ENCODE peak calls at places on chromosomes 4 and X, in four cellular contexts. M, L, P and B are unnamed samples.

GRCh38 chr4:142435599-142436235 is 410.4 kb downstream of the INPP4B start:
- DNase-seq in M (peak), L (no peak), P (no peak), B (no peak)

GRCh38 chr4:87559090-87559837 is 30.1 kb upstream of the SPARCL1 start:
- DNase-seq in M (peak), L (no peak), P (no peak), B (no peak)

GRCh38 chrX:131058136-131058868 is at the start of gene ARHGAP36:
- DNase-seq in M (peak), L (no peak), P (no peak), B (no peak)

GRCh38 chr4:7838136-7838782 is 101.4 kb downstream of the AFAP1 start:
- DNase-seq in M (no peak), L (no peak), P (no peak), B (no peak)

GRCh38 chrX:118178450-118178849 is 61.8 kb upstream of the KLHL13 start:
- DNase-seq in M (no peak), L (no peak), P (no peak), B (no peak)

GRCh38 chr4:22099896-22100295 is 151.3 kb upstream of the KCNIP4 start:
- DNase-seq in M (no peak), L (no peak), P (no peak), B (no peak)

GRCh38 chr4:17577660-17578481 is 873 bp downstream of the LAP3 start:
- DNase-seq in M (peak), L (no peak), P (no peak), B (peak)

GRCh38 chr4:136078971-136079370 is 1453.3 kb downstream of the PCDH18 start:
- DNase-seq in M (no peak), L (no peak), P (peak), B (no peak)

GRCh38 chr4:28548549-28548948 is 1687.9 kb downstream of the STIM2 start:
- DNase-seq in M (no peak), L (no peak), P (no peak), B (peak)

DNA sequence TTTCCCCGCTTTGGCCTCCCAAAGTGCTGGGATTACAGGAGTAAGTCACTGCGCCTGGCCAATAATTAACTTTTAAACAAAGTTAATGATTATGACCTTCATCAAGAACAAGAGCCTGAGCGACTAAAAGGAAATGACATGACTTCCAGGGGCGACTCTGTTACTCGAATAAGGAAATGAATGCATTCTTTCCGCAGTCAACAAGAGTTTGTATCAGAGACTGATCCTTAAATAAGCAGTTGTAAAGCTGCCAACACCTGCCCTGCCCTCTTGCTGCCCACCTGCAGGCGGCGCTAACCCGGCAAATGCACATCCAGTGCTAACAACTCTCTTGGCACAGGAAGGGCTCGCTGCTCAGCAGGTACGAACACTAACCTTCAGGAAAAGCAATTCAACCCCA is 27.3 kb downstream of the WDR1 start:
- DNase-seq in M (no peak), L (peak), P (no peak), B (peak)
- TF ChIP-seq CTCF in M (no peak), L (peak), P (peak), B (peak)

GRCh38 chrX:107628662-107629532 is 587 bp downstream of the PRPS1 start:
- DNase-seq in M (peak), L (peak), P (no peak), B (peak)

GRCh38 chrX:107626916-107627315 is 1.4 kb upstream of the PRPS1 start:
- DNase-seq in M (no peak), L (no peak), P (no peak), B (no peak)

GRCh38 chrX:107630031-107630689 is 1.9 kb downstream of the PRPS1 start:
- DNase-seq in M (no peak), L (no peak), P (no peak), B (no peak)

GRCh38 chrX:107627792-107628661 is at the start of gene PRPS1:
- DNase-seq in M (peak), L (peak), P (peak), B (peak)

GRCh38 chrX:107629533-107629909 is 1.2 kb downstream of the PRPS1 start:
- DNase-seq in M (no peak), L (peak), P (no peak), B (no peak)
- TF ChIP-seq CTCF in M (no peak), L (peak), P (peak), B (no peak)

GRCh38 chr4:159927781-159928180 is 824.9 kb downstream of the RAPGEF2 start:
- DNase-seq in M (no peak), L (no peak), P (no peak), B (no peak)
- TF ChIP-seq CTCF in M (no peak), L (no peak), P (no peak), B (no peak)

GRCh38 chr4:117971406-117971805 is 62.9 kb upstream of the NDST3 start:
- DNase-seq in M (no peak), L (no peak), P (peak), B (no peak)

GRCh38 chr4:117965608-117966007 is 68.7 kb upstream of the NDST3 start:
- DNase-seq in M (peak), L (no peak), P (no peak), B (no peak)

DNA sequence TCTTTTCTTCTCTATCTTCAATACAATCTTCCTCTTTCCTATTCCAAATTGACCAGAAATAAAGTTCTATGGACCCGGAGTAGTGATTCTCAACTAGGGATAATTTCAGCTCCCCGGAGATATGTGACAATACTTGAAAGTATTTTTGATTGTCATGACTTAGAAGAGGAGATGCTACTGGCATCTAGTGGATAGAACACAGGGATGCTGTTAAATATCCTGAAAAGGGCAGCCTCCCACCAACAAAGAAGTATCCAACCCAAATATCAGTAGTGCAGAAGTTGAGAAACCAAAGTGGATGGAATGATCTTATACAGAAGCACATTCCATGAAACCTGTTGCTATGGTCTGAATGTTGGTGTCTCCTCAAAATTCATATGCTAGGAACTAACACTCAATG is 65.7 kb upstream of the NDST3 start:
- DNase-seq in M (no peak), L (no peak), P (no peak), B (no peak)
- TF ChIP-seq CTCF in M (no peak), L (no peak), P (no peak), B (no peak)

DNA sequence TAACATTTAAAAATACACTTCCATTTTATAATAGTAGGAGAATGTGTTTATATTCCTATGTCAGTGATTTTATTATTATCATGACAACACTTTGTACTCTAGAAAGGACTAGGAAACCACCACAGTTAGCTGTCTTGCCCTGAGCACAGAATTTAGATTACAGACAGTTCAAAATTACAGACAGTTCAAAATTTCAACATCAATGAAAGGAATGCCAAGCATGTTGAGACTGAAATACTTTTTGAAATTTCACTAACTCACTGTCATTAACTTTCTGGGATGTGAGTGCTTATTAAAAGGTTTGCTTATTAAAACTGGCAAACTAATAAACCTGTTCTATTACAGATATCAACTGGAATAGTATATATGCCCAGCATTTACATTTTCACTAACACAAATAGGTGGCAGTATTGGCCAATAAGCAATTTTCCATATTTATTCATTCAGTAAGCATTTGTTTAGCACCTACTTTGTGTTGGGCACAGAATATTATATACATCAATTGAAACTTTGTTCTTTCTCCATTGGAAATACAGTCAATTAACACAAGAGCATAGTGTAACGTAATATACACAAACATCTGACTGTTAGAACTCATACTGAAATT is 179.4 kb downstream of the FBXW7 start:
- DNase-seq in M (no peak), L (peak), P (no peak), B (no peak)
- TF ChIP-seq CTCF in M (no peak), L (no peak), P (no peak), B (no peak)

GRCh38 chr4:12729384-12729783 is 754.8 kb downstream of the RAB28 start:
- DNase-seq in M (no peak), L (peak), P (peak), B (no peak)
- TF ChIP-seq CTCF in M (peak), L (peak), P (peak), B (peak)

GRCh38 chr4:179625391-179625790 is 2183.2 kb upstream of the AGA start:
- DNase-seq in M (no peak), L (no peak), P (peak), B (no peak)
- TF ChIP-seq CTCF in M (no peak), L (no peak), P (peak), B (no peak)

GRCh38 chr4:139692300-139693012 is 26.8 kb downstream of the MGST2 start:
- DNase-seq in M (no peak), L (peak), P (no peak), B (peak)
- TF ChIP-seq CTCF in M (no peak), L (peak), P (peak), B (no peak)

GRCh38 chr4:107760281-107760947 is 40.4 kb upstream of the PAPSS1 start:
- DNase-seq in M (no peak), L (peak), P (no peak), B (no peak)
- TF ChIP-seq CTCF in M (no peak), L (peak), P (no peak), B (no peak)

DNA sequence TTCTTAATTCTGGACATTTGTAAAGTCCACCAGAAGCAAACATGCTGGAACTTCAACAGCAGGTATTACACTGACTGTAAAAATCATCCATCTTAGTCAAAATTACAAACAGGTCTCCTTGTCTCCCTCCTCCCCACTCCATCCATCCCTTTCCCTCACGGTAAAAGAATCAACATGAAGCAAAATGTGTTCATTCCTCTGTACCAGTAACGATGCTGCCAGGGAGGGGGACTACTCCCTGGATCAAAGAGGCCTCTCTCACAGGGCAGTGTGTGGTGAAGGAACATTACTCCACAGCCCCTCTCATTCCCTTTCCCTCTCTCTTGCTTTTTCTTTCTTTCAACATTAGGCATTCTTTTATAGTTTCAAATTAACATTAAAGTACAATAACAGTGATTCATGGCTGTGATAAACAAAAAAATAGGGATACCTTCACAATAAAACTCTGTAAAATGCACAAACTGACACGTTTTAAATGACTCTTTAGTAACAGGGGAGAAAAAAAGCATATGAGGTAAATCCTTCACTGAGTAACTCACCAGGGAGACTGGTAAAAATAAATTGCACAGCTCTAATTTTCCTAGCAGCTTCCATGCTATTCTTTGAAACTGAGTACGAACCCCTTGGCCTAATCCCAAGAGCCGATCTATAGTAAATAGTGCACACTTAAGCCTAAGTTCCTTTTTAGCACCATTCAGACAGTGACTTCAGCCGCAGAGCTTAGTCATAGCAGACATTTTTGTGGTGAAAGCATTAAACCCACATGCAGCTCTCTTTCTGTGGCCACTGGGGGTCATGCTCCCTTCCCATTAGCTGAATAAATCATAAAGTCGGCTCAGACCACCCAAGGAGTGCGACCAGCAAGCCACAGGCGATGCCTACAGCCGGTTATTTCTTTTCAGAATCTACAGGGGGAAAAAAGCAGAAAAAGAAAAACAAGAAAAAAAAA is 215.6 kb upstream of the GYPA start:
- DNase-seq in M (peak), L (peak), P (peak), B (peak)
- TF ChIP-seq CTCF in M (no peak), L (no peak), P (no peak), B (no peak)